ENCODE peak calls at places on chromosomes 12 and 14, in seven cellular contexts. D is NCI-H2081 treated with DMSO at 0.1 percent for 48 hours, T is tibial nerve, J is SW 1271, N is GOT3, I is AG09319, W is fibroblast of pulmonary artery. E is an unnamed sample.

GRCh38 chr12:99804715-99805114 is 157.2 kb downstream of the GARIN6 start:
- DNase-seq in D (no peak), T (no peak), J (no peak), N (no peak), I (no peak), W (no peak), E (no peak)

GRCh38 chr14:35806006-35806907 is 2.8 kb downstream of the RALGAPA1 start:
- DNase-seq in D (no peak), T (no peak), J (no peak), N (no peak), I (no peak), W (no peak), E (no peak)

GRCh38 chr12:11227373-11227772 is 40.6 kb upstream of the TAS2R42 start:
- DNase-seq in D (no peak), T (no peak), J (no peak), N (no peak), I (no peak), W (no peak), E (no peak)

GRCh38 chr12:12903642-12904609 is 12.6 kb downstream of the GPRC5A start:
- DNase-seq in D (no peak), T (no peak), J (no peak), N (no peak), I (no peak), W (no peak), E (no peak)

GRCh38 chr14:75454963-75455546 is 27.2 kb downstream of the JDP2 start:
- DNase-seq in D (no peak), T (peak), J (no peak), N (no peak), I (peak), W (peak), E (no peak)

GRCh38 chr14:56338674-56339073 is 220.5 kb downstream of the PELI2 start:
- DNase-seq in D (no peak), T (no peak), J (no peak), N (no peak), I (no peak), W (no peak), E (no peak)

GRCh38 chr12:53453953-53454640 is 2.2 kb downstream of the PCBP2 start:
- DNase-seq in D (no peak), T (no peak), J (no peak), N (no peak), I (no peak), W (no peak), E (no peak)

GRCh38 chr12:119178544-119179334 is at the start of gene HSPB8:
- DNase-seq in D (no peak), T (peak), J (peak), N (peak), I (peak), W (peak), E (no peak)

GRCh38 chr14:98136420-98136819 is 1135.6 kb downstream of the BCL11B start:
- DNase-seq in D (no peak), T (no peak), J (no peak), N (no peak), I (no peak), W (no peak), E (no peak)

GRCh38 chr14:101449114-101449513 is 112.2 kb upstream of the DIO3 start:
- DNase-seq in D (no peak), T (no peak), J (no peak), N (no peak), I (no peak), W (no peak), E (no peak)

GRCh38 chr12:132447731-132448452 is 42.1 kb upstream of the FBRSL1 start:
- DNase-seq in D (no peak), T (no peak), J (no peak), N (no peak), I (no peak), W (no peak), E (no peak)

GRCh38 chr12:121190523-121191031 is 19.4 kb upstream of the P2RX4 start:
- DNase-seq in D (no peak), T (no peak), J (peak), N (no peak), I (peak), W (peak), E (no peak)

E was measured in activated T-helper 9 cell treated with anti-CD3 and anti-CD28 coated beads, Interleukin-2, amount 50 U/mL, for 16 hours.